ENCODE peak calls at places on chromosomes 16 and 17, in four cellular contexts. One of them, this sample, is unnamed.

GRCh38 chr17:81801327-81801726 is 2.6 kb upstream of the GCGR start:
- DNase-seq in stimulated activated CD4-positive, alpha-beta T cell treated with anti-CD3 and anti-CD28 coated beads, Interleukin-4, amount 100 ng/mL, for 48 hours: no peak
- DNase-seq in sciatic nerve: no peak
- DNase-seq in T-helper 1 cell: no peak
- DNase-seq in this sample: no peak

GRCh38 chr17:48057626-48058025 is 9.5 kb downstream of the NFE2L1 start:
- DNase-seq in stimulated activated CD4-positive, alpha-beta T cell treated with anti-CD3 and anti-CD28 coated beads, Interleukin-4, amount 100 ng/mL, for 48 hours: no peak
- DNase-seq in sciatic nerve: peak
- DNase-seq in T-helper 1 cell: no peak
- DNase-seq in this sample: no peak

GRCh38 chr17:74760404-74761105 is 12.1 kb downstream of the NHERF1 start:
- DNase-seq in stimulated activated CD4-positive, alpha-beta T cell treated with anti-CD3 and anti-CD28 coated beads, Interleukin-4, amount 100 ng/mL, for 48 hours: no peak
- DNase-seq in sciatic nerve: no peak
- DNase-seq in T-helper 1 cell: no peak
- DNase-seq in this sample: no peak

GRCh38 chr16:48052731-48053130 is 103.1 kb downstream of the ABCC12 start:
- DNase-seq in stimulated activated CD4-positive, alpha-beta T cell treated with anti-CD3 and anti-CD28 coated beads, Interleukin-4, amount 100 ng/mL, for 48 hours: no peak
- DNase-seq in sciatic nerve: no peak
- DNase-seq in T-helper 1 cell: no peak
- DNase-seq in this sample: no peak

GRCh38 chr17:43846221-43846712 is 709 bp upstream of the CD300LG start:
- DNase-seq in stimulated activated CD4-positive, alpha-beta T cell treated with anti-CD3 and anti-CD28 coated beads, Interleukin-4, amount 100 ng/mL, for 48 hours: peak
- DNase-seq in sciatic nerve: peak
- DNase-seq in T-helper 1 cell: peak
- DNase-seq in this sample: peak

GRCh38 chr17:43560461-43561427 is 14.6 kb upstream of the ETV4 start:
- DNase-seq in stimulated activated CD4-positive, alpha-beta T cell treated with anti-CD3 and anti-CD28 coated beads, Interleukin-4, amount 100 ng/mL, for 48 hours: no peak
- DNase-seq in sciatic nerve: no peak
- DNase-seq in T-helper 1 cell: no peak
- DNase-seq in this sample: no peak

GRCh38 chr17:56642424-56642823 is 48.9 kb downstream of the NOG start:
- DNase-seq in stimulated activated CD4-positive, alpha-beta T cell treated with anti-CD3 and anti-CD28 coated beads, Interleukin-4, amount 100 ng/mL, for 48 hours: no peak
- DNase-seq in sciatic nerve: no peak
- DNase-seq in T-helper 1 cell: no peak
- DNase-seq in this sample: no peak

GRCh38 chr16:90046971-90047713 is 27.9 kb upstream of the DBNDD1 start:
- DNase-seq in stimulated activated CD4-positive, alpha-beta T cell treated with anti-CD3 and anti-CD28 coated beads, Interleukin-4, amount 100 ng/mL, for 48 hours: no peak
- DNase-seq in sciatic nerve: peak
- DNase-seq in T-helper 1 cell: no peak
- DNase-seq in this sample: no peak

GRCh38 chr16:12501727-12502457 is 301.8 kb downstream of the CPPED1 start:
- DNase-seq in stimulated activated CD4-positive, alpha-beta T cell treated with anti-CD3 and anti-CD28 coated beads, Interleukin-4, amount 100 ng/mL, for 48 hours: no peak
- DNase-seq in sciatic nerve: no peak
- DNase-seq in T-helper 1 cell: no peak
- DNase-seq in this sample: no peak

GRCh38 chr16:67192781-67193260 is 866 bp downstream of the E2F4 start:
- DNase-seq in stimulated activated CD4-positive, alpha-beta T cell treated with anti-CD3 and anti-CD28 coated beads, Interleukin-4, amount 100 ng/mL, for 48 hours: no peak
- DNase-seq in sciatic nerve: no peak
- DNase-seq in T-helper 1 cell: no peak
- DNase-seq in this sample: peak

GRCh38 chr16:68083861-68084503 is 1.2 kb upstream of the NFATC3 start:
- DNase-seq in stimulated activated CD4-positive, alpha-beta T cell treated with anti-CD3 and anti-CD28 coated beads, Interleukin-4, amount 100 ng/mL, for 48 hours: no peak
- DNase-seq in sciatic nerve: no peak
- DNase-seq in T-helper 1 cell: no peak
- DNase-seq in this sample: no peak

GRCh38 chr17:17104494-17104893 is 62.2 kb downstream of the MPRIP start:
- DNase-seq in stimulated activated CD4-positive, alpha-beta T cell treated with anti-CD3 and anti-CD28 coated beads, Interleukin-4, amount 100 ng/mL, for 48 hours: no peak
- DNase-seq in sciatic nerve: no peak
- DNase-seq in T-helper 1 cell: no peak
- DNase-seq in this sample: no peak

GRCh38 chr16:1309888-1310831 is 724 bp downstream of the UBE2I start:
- DNase-seq in stimulated activated CD4-positive, alpha-beta T cell treated with anti-CD3 and anti-CD28 coated beads, Interleukin-4, amount 100 ng/mL, for 48 hours: peak
- DNase-seq in sciatic nerve: peak
- DNase-seq in T-helper 1 cell: peak
- DNase-seq in this sample: peak

GRCh38 chr17:67707442-67707841 is 10.3 kb upstream of the NOL11 start:
- DNase-seq in stimulated activated CD4-positive, alpha-beta T cell treated with anti-CD3 and anti-CD28 coated beads, Interleukin-4, amount 100 ng/mL, for 48 hours: no peak
- DNase-seq in sciatic nerve: no peak
- DNase-seq in T-helper 1 cell: no peak
- DNase-seq in this sample: no peak

GRCh38 chr17:40168262-40168832 is 8.9 kb upstream of the RAPGEFL1 start:
- DNase-seq in stimulated activated CD4-positive, alpha-beta T cell treated with anti-CD3 and anti-CD28 coated beads, Interleukin-4, amount 100 ng/mL, for 48 hours: no peak
- DNase-seq in sciatic nerve: no peak
- DNase-seq in T-helper 1 cell: peak
- DNase-seq in this sample: peak

GRCh38 chr16:70646260-70647241 is at the start of gene IL34:
- DNase-seq in stimulated activated CD4-positive, alpha-beta T cell treated with anti-CD3 and anti-CD28 coated beads, Interleukin-4, amount 100 ng/mL, for 48 hours: no peak
- DNase-seq in sciatic nerve: peak
- DNase-seq in T-helper 1 cell: no peak
- DNase-seq in this sample: no peak

GRCh38 chr16:88533381-88533831 is 36.8 kb upstream of the ZC3H18 start:
- DNase-seq in stimulated activated CD4-positive, alpha-beta T cell treated with anti-CD3 and anti-CD28 coated beads, Interleukin-4, amount 100 ng/mL, for 48 hours: no peak
- DNase-seq in sciatic nerve: no peak
- DNase-seq in T-helper 1 cell: no peak
- DNase-seq in this sample: no peak

GRCh38 chr17:75487351-75488070 is 27.8 kb downstream of the CASKIN2 start:
- DNase-seq in stimulated activated CD4-positive, alpha-beta T cell treated with anti-CD3 and anti-CD28 coated beads, Interleukin-4, amount 100 ng/mL, for 48 hours: peak
- DNase-seq in sciatic nerve: no peak
- DNase-seq in T-helper 1 cell: no peak
- DNase-seq in this sample: peak

GRCh38 chr17:9928601-9929341 is 23.7 kb upstream of the RCVRN start:
- DNase-seq in stimulated activated CD4-positive, alpha-beta T cell treated with anti-CD3 and anti-CD28 coated beads, Interleukin-4, amount 100 ng/mL, for 48 hours: no peak
- DNase-seq in sciatic nerve: no peak
- DNase-seq in T-helper 1 cell: no peak
- DNase-seq in this sample: no peak

GRCh38 chr16:79535130-79535529 is 65.4 kb downstream of the MAF start:
- DNase-seq in stimulated activated CD4-positive, alpha-beta T cell treated with anti-CD3 and anti-CD28 coated beads, Interleukin-4, amount 100 ng/mL, for 48 hours: no peak
- DNase-seq in sciatic nerve: no peak
- DNase-seq in T-helper 1 cell: no peak
- DNase-seq in this sample: no peak

GRCh38 chr17:79809530-79810137 is 12.8 kb upstream of the CBX8 start:
- DNase-seq in stimulated activated CD4-positive, alpha-beta T cell treated with anti-CD3 and anti-CD28 coated beads, Interleukin-4, amount 100 ng/mL, for 48 hours: no peak
- DNase-seq in sciatic nerve: no peak
- DNase-seq in T-helper 1 cell: no peak
- DNase-seq in this sample: no peak

GRCh38 chr16:82776466-82777146 is 149.8 kb downstream of the CDH13 start:
- DNase-seq in stimulated activated CD4-positive, alpha-beta T cell treated with anti-CD3 and anti-CD28 coated beads, Interleukin-4, amount 100 ng/mL, for 48 hours: no peak
- DNase-seq in sciatic nerve: no peak
- DNase-seq in T-helper 1 cell: no peak
- DNase-seq in this sample: no peak

GRCh38 chr16:83031524-83031923 is 404.8 kb downstream of the CDH13 start:
- DNase-seq in stimulated activated CD4-positive, alpha-beta T cell treated with anti-CD3 and anti-CD28 coated beads, Interleukin-4, amount 100 ng/mL, for 48 hours: no peak
- DNase-seq in sciatic nerve: no peak
- DNase-seq in T-helper 1 cell: no peak
- DNase-seq in this sample: no peak

GRCh38 chr16:85750021-85750826 is 672 bp downstream of the C16orf74 start:
- DNase-seq in stimulated activated CD4-positive, alpha-beta T cell treated with anti-CD3 and anti-CD28 coated beads, Interleukin-4, amount 100 ng/mL, for 48 hours: no peak
- DNase-seq in sciatic nerve: peak
- DNase-seq in T-helper 1 cell: no peak
- DNase-seq in this sample: no peak

GRCh38 chr16:31134625-31135534 is 647 bp downstream of the PRSS8 start:
- DNase-seq in stimulated activated CD4-positive, alpha-beta T cell treated with anti-CD3 and anti-CD28 coated beads, Interleukin-4, amount 100 ng/mL, for 48 hours: no peak
- DNase-seq in sciatic nerve: no peak
- DNase-seq in T-helper 1 cell: no peak
- DNase-seq in this sample: no peak

GRCh38 chr17:67359960-67360817 is 6.2 kb downstream of the PSMD12 start:
- DNase-seq in stimulated activated CD4-positive, alpha-beta T cell treated with anti-CD3 and anti-CD28 coated beads, Interleukin-4, amount 100 ng/mL, for 48 hours: no peak
- DNase-seq in sciatic nerve: no peak
- DNase-seq in T-helper 1 cell: peak
- DNase-seq in this sample: peak

GRCh38 chr17:62725791-62726249 is 82.3 kb downstream of the MARCHF10 start:
- DNase-seq in stimulated activated CD4-positive, alpha-beta T cell treated with anti-CD3 and anti-CD28 coated beads, Interleukin-4, amount 100 ng/mL, for 48 hours: no peak
- DNase-seq in sciatic nerve: no peak
- DNase-seq in T-helper 1 cell: no peak
- DNase-seq in this sample: no peak

GRCh38 chr16:77585852-77586251 is 136.5 kb upstream of the NUDT7 start:
- DNase-seq in stimulated activated CD4-positive, alpha-beta T cell treated with anti-CD3 and anti-CD28 coated beads, Interleukin-4, amount 100 ng/mL, for 48 hours: no peak
- DNase-seq in sciatic nerve: no peak
- DNase-seq in T-helper 1 cell: no peak
- DNase-seq in this sample: no peak

GRCh38 chr16:8355714-8356113 is 234.6 kb downstream of the TMEM114 start:
- DNase-seq in stimulated activated CD4-positive, alpha-beta T cell treated with anti-CD3 and anti-CD28 coated beads, Interleukin-4, amount 100 ng/mL, for 48 hours: no peak
- DNase-seq in sciatic nerve: no peak
- DNase-seq in T-helper 1 cell: no peak
- DNase-seq in this sample: no peak

GRCh38 chr16:84245933-84246678 is 6.3 kb upstream of the KCNG4 start:
- DNase-seq in stimulated activated CD4-positive, alpha-beta T cell treated with anti-CD3 and anti-CD28 coated beads, Interleukin-4, amount 100 ng/mL, for 48 hours: no peak
- DNase-seq in sciatic nerve: no peak
- DNase-seq in T-helper 1 cell: no peak
- DNase-seq in this sample: no peak

GRCh38 chr16:3029499-3030127 is 5.8 kb downstream of the THOC6 start:
- DNase-seq in stimulated activated CD4-positive, alpha-beta T cell treated with anti-CD3 and anti-CD28 coated beads, Interleukin-4, amount 100 ng/mL, for 48 hours: no peak
- DNase-seq in sciatic nerve: no peak
- DNase-seq in T-helper 1 cell: no peak
- DNase-seq in this sample: peak

GRCh38 chr17:36590082-36590481 is 1.6 kb upstream of the DHRS11 start:
- DNase-seq in stimulated activated CD4-positive, alpha-beta T cell treated with anti-CD3 and anti-CD28 coated beads, Interleukin-4, amount 100 ng/mL, for 48 hours: no peak
- DNase-seq in sciatic nerve: no peak
- DNase-seq in T-helper 1 cell: no peak
- DNase-seq in this sample: peak

GRCh38 chr16:89155184-89155679 is 16.3 kb upstream of the CDH15 start:
- DNase-seq in stimulated activated CD4-positive, alpha-beta T cell treated with anti-CD3 and anti-CD28 coated beads, Interleukin-4, amount 100 ng/mL, for 48 hours: no peak
- DNase-seq in sciatic nerve: peak
- DNase-seq in T-helper 1 cell: no peak
- DNase-seq in this sample: no peak

GRCh38 chr17:17032131-17032692 is 10.0 kb upstream of the MPRIP start:
- DNase-seq in stimulated activated CD4-positive, alpha-beta T cell treated with anti-CD3 and anti-CD28 coated beads, Interleukin-4, amount 100 ng/mL, for 48 hours: no peak
- DNase-seq in sciatic nerve: no peak
- DNase-seq in T-helper 1 cell: no peak
- DNase-seq in this sample: no peak

GRCh38 chr17:68344701-68345136 is 53.4 kb downstream of the ARSG start:
- DNase-seq in stimulated activated CD4-positive, alpha-beta T cell treated with anti-CD3 and anti-CD28 coated beads, Interleukin-4, amount 100 ng/mL, for 48 hours: no peak
- DNase-seq in sciatic nerve: no peak
- DNase-seq in T-helper 1 cell: peak
- DNase-seq in this sample: no peak

GRCh38 chr16:12160815-12161550 is 184.4 kb downstream of the SNX29 start:
- DNase-seq in stimulated activated CD4-positive, alpha-beta T cell treated with anti-CD3 and anti-CD28 coated beads, Interleukin-4, amount 100 ng/mL, for 48 hours: peak
- DNase-seq in sciatic nerve: no peak
- DNase-seq in T-helper 1 cell: no peak
- DNase-seq in this sample: no peak

This sample was measured in erythroblast.